ENCODE peak calls at places on chromosomes 5 and 9, in ten cellular contexts. K is NCI-H1092, X is adrenal gland, G is bronchial epithelial cell, O is HTR-8/SVneo, F is amniotic stem cell, C is ELR, L is ascending aorta, V is SK-N-MC, U is GM23248. I is an unnamed sample.

GRCh38 chr5:139651863-139652787 is 4.0 kb downstream of the CXXC5 start:
- DNase-seq in U (peak), V (no peak), F (peak), G (peak), C (peak), K (no peak), L (peak), X (peak), O (peak), I (peak)

GRCh38 chr5:94849821-94850736 is 231.6 kb downstream of the SLF1 start:
- DNase-seq in L (no peak), F (peak), O (no peak), X (peak), V (peak), G (peak), U (peak), K (peak), C (peak), I (peak)

GRCh38 chr5:1470762-1471211 is 25.5 kb upstream of the SLC6A3 start:
- DNase-seq in U (no peak), O (no peak), C (no peak), L (no peak), F (no peak), X (peak), V (no peak), K (no peak), G (no peak), I (no peak)

GRCh38 chr9:114908104-114908621 is 22.2 kb downstream of the TNFSF8 start:
- DNase-seq in L (no peak), C (peak), K (peak), X (peak), O (peak), V (no peak), G (peak), U (peak), F (peak), I (peak)

GRCh38 chr5:133289686-133290367 is 238.0 kb downstream of the HSPA4 start:
- DNase-seq in V (no peak), L (no peak), C (no peak), F (no peak), X (no peak), G (peak), K (no peak), U (no peak), O (no peak), I (no peak)

GRCh38 chr5:114053377-114053776 is 308.5 kb upstream of the KCNN2 start:
- DNase-seq in L (no peak), X (no peak), G (no peak), K (no peak), U (no peak), V (no peak), F (no peak), C (no peak), O (no peak), I (no peak)

GRCh38 chr5:135245521-135246499 is 153.2 kb downstream of the MACROH2A1 start:
- DNase-seq in X (no peak), G (peak), L (no peak), V (no peak), K (no peak), F (no peak), C (peak), U (peak), O (no peak), I (no peak)

GRCh38 chr9:109028457-109028856 is 15.2 kb upstream of the CTNNAL1 start:
- DNase-seq in L (no peak), U (no peak), F (no peak), X (no peak), C (no peak), K (no peak), O (no peak), V (no peak), G (no peak), I (no peak)

GRCh38 chr5:163565931-163566608 is 60.7 kb downstream of the MAT2B start:
- DNase-seq in U (peak), V (no peak), F (no peak), C (peak), X (peak), G (peak), K (no peak), L (no peak), O (peak), I (no peak)

GRCh38 chr5:58505971-58506640 is 14.9 kb downstream of the GAPT start:
- DNase-seq in G (no peak), F (no peak), V (no peak), X (no peak), L (no peak), C (no peak), U (no peak), K (no peak), O (no peak), I (no peak)

GRCh38 chr5:31824886-31825774 is 186.2 kb downstream of the PDZD2 start:
- DNase-seq in G (peak), L (no peak), O (peak), F (peak), C (peak), K (no peak), U (peak), V (peak), X (peak), I (peak)

GRCh38 chr5:1162276-1162675 is 39.1 kb upstream of the SLC6A19 start:
- DNase-seq in G (no peak), K (no peak), U (no peak), O (no peak), X (no peak), C (no peak), L (no peak), F (no peak), V (no peak), I (no peak)

GRCh38 chr9:122056484-122056883 is 36.6 kb downstream of the TTLL11 start:
- DNase-seq in K (no peak), O (peak), U (peak), V (no peak), G (peak), L (no peak), X (peak), F (no peak), C (peak), I (peak)

GRCh38 chr5:160938532-160938931 is 86.5 kb upstream of the ATP10B start:
- DNase-seq in X (peak), U (no peak), O (no peak), V (no peak), L (no peak), K (peak), G (peak), C (no peak), F (no peak), I (no peak)

GRCh38 chr9:124132671-124133147 is 121.1 kb downstream of the LHX2 start:
- DNase-seq in V (no peak), G (no peak), U (peak), L (no peak), K (no peak), C (no peak), O (no peak), X (no peak), F (no peak), I (no peak)

GRCh38 chr9:117365438-117365837 is 49.4 kb downstream of the ASTN2 start:
- DNase-seq in U (no peak), L (no peak), O (no peak), X (no peak), F (no peak), C (no peak), K (no peak), G (no peak), V (no peak), I (no peak)

GRCh38 chr5:113663879-113664278 is 150.4 kb downstream of the YTHDC2 start:
- DNase-seq in O (no peak), C (peak), K (no peak), L (no peak), F (no peak), G (peak), U (peak), X (peak), V (no peak), I (peak)

GRCh38 chr5:98398465-98398864 is 375.0 kb upstream of the RGMB start:
- DNase-seq in G (no peak), K (no peak), F (no peak), O (no peak), C (no peak), L (no peak), V (no peak), U (no peak), X (no peak), I (no peak)

GRCh38 chr9:114272739-114273431 is 50.0 kb upstream of the ORM1 start:
- DNase-seq in C (no peak), L (no peak), V (no peak), U (no peak), O (no peak), X (no peak), G (peak), K (no peak), F (no peak), I (no peak)

GRCh38 chr5:87526131-87526530 is 113.4 kb upstream of the CCNH start:
- DNase-seq in V (no peak), F (no peak), O (peak), G (no peak), U (no peak), K (no peak), L (no peak), X (no peak), C (no peak), I (no peak)

GRCh38 chr9:5756633-5757032 is 76.3 kb downstream of the ERMP1 start:
- DNase-seq in K (no peak), L (no peak), C (no peak), U (no peak), O (no peak), G (no peak), X (no peak), V (no peak), F (no peak), I (no peak)

GRCh38 chr9:131382850-131383729 is 10.8 kb upstream of the PRRC2B start:
- DNase-seq in O (peak), F (no peak), L (no peak), G (peak), U (peak), K (peak), V (no peak), C (peak), X (peak), I (peak)

GRCh38 chr9:108316066-108316465 is 539.7 kb downstream of the ACTL7B start:
- DNase-seq in V (no peak), X (no peak), L (no peak), K (no peak), C (no peak), G (no peak), F (no peak), U (no peak), O (no peak), I (no peak)

GRCh38 chr9:36637491-36638270 is 65.0 kb downstream of the MELK start:
- DNase-seq in G (no peak), V (no peak), X (no peak), U (no peak), O (no peak), K (no peak), C (no peak), L (no peak), F (no peak), I (no peak)

GRCh38 chr5:96455789-96456188 is 22.7 kb upstream of the PCSK1 start:
- DNase-seq in C (no peak), U (no peak), X (no peak), O (no peak), K (no peak), G (no peak), F (no peak), V (no peak), L (no peak), I (no peak)

GRCh38 chr5:129724222-129724621 is 23.7 kb upstream of the MINAR2 start:
- DNase-seq in V (no peak), F (no peak), G (no peak), U (no peak), O (no peak), X (no peak), L (no peak), K (no peak), C (no peak), I (no peak)

GRCh38 chr9:92983984-92984589 is 36.8 kb downstream of the FGD3 start:
- DNase-seq in F (no peak), O (no peak), G (no peak), V (no peak), L (no peak), U (no peak), K (no peak), C (peak), X (no peak), I (no peak)

GRCh38 chr5:66882592-66883227 is 286.5 kb downstream of the MAST4 start:
- DNase-seq in K (no peak), L (no peak), C (peak), X (peak), U (peak), O (no peak), V (no peak), F (no peak), G (peak), I (peak)

GRCh38 chr5:151406322-151406947 is 41.0 kb upstream of the SLC36A1 start:
- DNase-seq in F (no peak), V (no peak), O (peak), L (no peak), G (peak), X (peak), K (no peak), U (peak), C (peak), I (peak)

GRCh38 chr5:320524-321232 is 836 bp upstream of the AHRR start:
- DNase-seq in F (no peak), L (no peak), K (no peak), O (no peak), X (no peak), G (no peak), V (no peak), U (no peak), C (no peak), I (no peak)

GRCh38 chr5:123511290-123511647 is 708 bp upstream of the CSNK1G3 start:
- DNase-seq in K (no peak), F (no peak), G (peak), C (peak), V (no peak), O (peak), X (no peak), U (peak), L (no peak), I (no peak)

GRCh38 chr9:136855461-136856077 is 3.4 kb downstream of the MAMDC4 start:
- DNase-seq in K (no peak), X (no peak), G (no peak), C (no peak), U (no peak), F (no peak), O (no peak), L (no peak), V (no peak), I (no peak)